ENCODE peak calls at places on chromosomes 11 and 22, in six cellular contexts. One of them, this sample, is unnamed.

GRCh38 chr11:22521226-22521625 is 104.4 kb downstream of the FANCF start:
- DNase-seq in hippocampal formation: no peak
- DNase-seq in HL-60: no peak
- DNase-seq in HFFc6: peak
- DNase-seq in stimulated activated CD4-positive, alpha-beta T cell treated with anti-CD3 and anti-CD28 coated beads, Interleukin-1b, Interleukin-23, amount 100 ng/mL, for 1 hour: no peak
- DNase-seq in hypothalamus: no peak
- DNase-seq in this sample: no peak

GRCh38 chr11:132718711-132719641 is 813.3 kb downstream of the OPCML start:
- DNase-seq in HFFc6: no peak
- DNase-seq in HL-60: no peak
- DNase-seq in hippocampal formation: no peak
- DNase-seq in hypothalamus: no peak
- DNase-seq in stimulated activated CD4-positive, alpha-beta T cell treated with anti-CD3 and anti-CD28 coated beads, Interleukin-1b, Interleukin-23, amount 100 ng/mL, for 1 hour: peak
- DNase-seq in this sample: peak

GRCh38 chr22:35436421-35436820 is 36.5 kb downstream of the MCM5 start:
- DNase-seq in HFFc6: no peak
- DNase-seq in hypothalamus: no peak
- DNase-seq in hippocampal formation: no peak
- DNase-seq in stimulated activated CD4-positive, alpha-beta T cell treated with anti-CD3 and anti-CD28 coated beads, Interleukin-1b, Interleukin-23, amount 100 ng/mL, for 1 hour: no peak
- DNase-seq in HL-60: no peak
- DNase-seq in this sample: no peak

GRCh38 chr11:4049006-4049405 is 45.6 kb upstream of the RRM1 start:
- DNase-seq in hypothalamus: no peak
- DNase-seq in hippocampal formation: no peak
- DNase-seq in stimulated activated CD4-positive, alpha-beta T cell treated with anti-CD3 and anti-CD28 coated beads, Interleukin-1b, Interleukin-23, amount 100 ng/mL, for 1 hour: no peak
- DNase-seq in HFFc6: no peak
- DNase-seq in HL-60: peak
- DNase-seq in this sample: no peak

GRCh38 chr22:39110631-39111561 is 13.9 kb downstream of the APOBEC3H start:
- DNase-seq in HL-60: no peak
- DNase-seq in hippocampal formation: no peak
- DNase-seq in hypothalamus: no peak
- DNase-seq in stimulated activated CD4-positive, alpha-beta T cell treated with anti-CD3 and anti-CD28 coated beads, Interleukin-1b, Interleukin-23, amount 100 ng/mL, for 1 hour: no peak
- DNase-seq in HFFc6: no peak
- DNase-seq in this sample: no peak

GRCh38 chr22:36923458-36923784 is 10.0 kb downstream of the CSF2RB start:
- DNase-seq in hypothalamus: no peak
- DNase-seq in HFFc6: no peak
- DNase-seq in stimulated activated CD4-positive, alpha-beta T cell treated with anti-CD3 and anti-CD28 coated beads, Interleukin-1b, Interleukin-23, amount 100 ng/mL, for 1 hour: no peak
- DNase-seq in HL-60: no peak
- DNase-seq in hippocampal formation: no peak
- DNase-seq in this sample: no peak

GRCh38 chr22:22235564-22235963 is 9.0 kb upstream of the VPREB1 start:
- DNase-seq in HL-60: no peak
- DNase-seq in hippocampal formation: peak
- DNase-seq in HFFc6: peak
- DNase-seq in stimulated activated CD4-positive, alpha-beta T cell treated with anti-CD3 and anti-CD28 coated beads, Interleukin-1b, Interleukin-23, amount 100 ng/mL, for 1 hour: no peak
- DNase-seq in hypothalamus: no peak
- DNase-seq in this sample: peak

GRCh38 chr22:42010778-42011177 is 12.2 kb downstream of the WBP2NL start:
- DNase-seq in HFFc6: no peak
- DNase-seq in stimulated activated CD4-positive, alpha-beta T cell treated with anti-CD3 and anti-CD28 coated beads, Interleukin-1b, Interleukin-23, amount 100 ng/mL, for 1 hour: no peak
- DNase-seq in hippocampal formation: no peak
- DNase-seq in hypothalamus: no peak
- DNase-seq in HL-60: no peak
- DNase-seq in this sample: no peak